ENCODE peak calls at places on chromosomes 16 and 17, in eight cellular contexts. T is dermis blood vessel endothelial cell; W is stimulated activated CD4-positive, alpha-beta T cell treated with anti-CD3 and anti-CD28 coated beads, Interleukin-1b, Interleukin-23, amount 100 ng/mL, for 1 hour; Y is effector memory CD4-positive, alpha-beta T cell; R is NCI-H510A; U is activated CD4-positive, CD25-positive, alpha-beta regulatory T cell; M is frontal cortex; E is stomach. D is an unnamed sample.

GRCh38 chr17:77441130-77441920 is 300.6 kb downstream of the SEC14L1 start:
- DNase-seq in T (no peak), W (peak; percentile 41), Y (peak; percentile 78), R (no peak), U (peak; percentile 38), M (no peak), E (no peak), D (no peak)

GRCh38 chr17:7479139-7479388 is 367 bp downstream of the ZBTB4 start:
- DNase-seq in T (no peak), W (no peak), Y (no peak), R (no peak), U (no peak), M (no peak), E (no peak), D (no peak)

GRCh38 chr17:65345261-65346060 is 208.3 kb downstream of the RGS9 start:
- DNase-seq in T (peak; percentile 71), W (no peak), Y (no peak), R (no peak), U (no peak), M (no peak), E (no peak), D (no peak)

GRCh38 chr16:31157136-31157535 is 7.3 kb upstream of the PRSS36 start:
- DNase-seq in T (no peak), W (no peak), Y (no peak), R (no peak), U (no peak), M (no peak), E (no peak), D (no peak)

GRCh38 chr16:68284847-68285246 is 20.5 kb downstream of the SLC7A6 start:
- DNase-seq in T (peak; percentile 24), W (no peak), Y (no peak), R (no peak), U (no peak), M (no peak), E (no peak), D (no peak)

GRCh38 chr16:24810951-24811843 is 34.6 kb upstream of the SLC5A11 start:
- DNase-seq in T (no peak), W (no peak), Y (no peak), R (no peak), U (no peak), M (no peak), E (no peak), D (no peak)

GRCh38 chr17:56975656-56976055 is 2.3 kb upstream of the SCPEP1 start:
- DNase-seq in T (no peak), W (no peak), Y (no peak), R (no peak), U (no peak), M (no peak), E (no peak), D (no peak)

GRCh38 chr16:67953641-67954375 is 9.9 kb upstream of the LCAT start:
- DNase-seq in T (no peak), W (no peak), Y (no peak), R (no peak), U (no peak), M (no peak), E (no peak), D (no peak)

GRCh38 chr16:3769013-3769412 is 51.7 kb upstream of the TRAP1 start:
- DNase-seq in T (no peak), W (no peak), Y (no peak), R (no peak), U (no peak), M (no peak), E (no peak), D (no peak)